ENCODE peak calls at places on chromosomes 13 and 19, in seven cellular contexts. Y is stomach, J is SK-N-SH, U is breast epithelium, O is HCT116, F is upper lobe of left lung, P is suprapubic skin. L is an unnamed sample.

GRCh38 chr19:49651029-49651825 is 9.2 kb downstream of the SCAF1 start:
- DNase-seq in F (peak), O (no peak), U (no peak), Y (no peak), J (no peak), P (no peak), L (peak)

GRCh38 chr19:8367327-8368001 is 3.5 kb downstream of the ANGPTL4 start:
- DNase-seq in U (peak), F (no peak), J (peak), P (peak), Y (peak), O (no peak), L (no peak)

GRCh38 chr13:95920485-95920884 is 132.7 kb downstream of the UGGT2 start:
- DNase-seq in P (no peak), F (no peak), O (no peak), U (no peak), Y (no peak), J (no peak), L (no peak)

GRCh38 chr13:41919741-41920487 is 41.0 kb downstream of the VWA8 start:
- DNase-seq in O (no peak), J (no peak), U (no peak), Y (no peak), F (no peak), P (no peak), L (no peak)

GRCh38 chr13:112626761-112627160 is 38.8 kb upstream of the TUBGCP3 start:
- DNase-seq in U (no peak), J (no peak), Y (no peak), P (no peak), O (no peak), F (no peak), L (no peak)

GRCh38 chr19:41871573-41872383 is 5.3 kb upstream of the CD79A start:
- DNase-seq in P (no peak), F (no peak), O (no peak), J (peak), Y (no peak), U (no peak), L (peak)

GRCh38 chr13:76886005-76886291 is 257 bp downstream of the KCTD12 start:
- DNase-seq in P (peak), O (no peak), U (no peak), F (no peak), J (no peak), Y (no peak), L (no peak)

GRCh38 chr13:44879452-44880058 is 109.7 kb downstream of the NUFIP1 start:
- DNase-seq in Y (no peak), O (peak), J (peak), U (no peak), F (no peak), P (no peak), L (no peak)

GRCh38 chr19:7705387-7706187 is 3.7 kb upstream of the FCER2 start:
- DNase-seq in O (no peak), J (no peak), F (no peak), P (no peak), U (peak), Y (peak), L (peak)

GRCh38 chr19:15575406-15575805 is 39.6 kb upstream of the CYP4F8 start:
- DNase-seq in F (no peak), O (no peak), J (no peak), P (no peak), Y (no peak), U (no peak), L (no peak)

GRCh38 chr13:48660356-48661076 is 6.8 kb downstream of the CYSLTR2 start:
- DNase-seq in O (no peak), P (no peak), J (no peak), F (no peak), Y (no peak), U (no peak), L (no peak)

GRCh38 chr13:34416833-34417425 is 525.1 kb upstream of the NBEA start:
- DNase-seq in O (no peak), Y (no peak), P (peak), U (no peak), J (no peak), F (peak), L (no peak)

GRCh38 chr13:72875233-72875632 is 93.3 kb downstream of the PIBF1 start:
- DNase-seq in P (no peak), J (no peak), O (no peak), F (no peak), U (no peak), Y (no peak), L (no peak)

GRCh38 chr13:29476046-29476445 is 119.4 kb downstream of the SLC7A1 start:
- DNase-seq in O (no peak), U (no peak), Y (no peak), J (no peak), F (no peak), P (no peak), L (no peak)

GRCh38 chr13:48436661-48437242 is 23.8 kb upstream of the LPAR6 start:
- DNase-seq in P (no peak), O (no peak), J (no peak), F (no peak), U (no peak), Y (no peak), L (no peak)

GRCh38 chr13:110681868-110682550 is 23.9 kb downstream of the CARS2 start:
- DNase-seq in O (no peak), Y (no peak), U (no peak), P (no peak), J (no peak), F (no peak), L (no peak)

GRCh38 chr19:41219924-41220567 is 1.0 kb downstream of the AXL start:
- DNase-seq in U (no peak), P (no peak), Y (no peak), O (no peak), F (peak), J (no peak), L (no peak)

GRCh38 chr19:14333101-14333871 is 48.0 kb upstream of the ADGRE5 start:
- DNase-seq in J (peak), U (no peak), O (no peak), F (peak), P (no peak), Y (peak), L (no peak)

GRCh38 chr13:23570099-23570926 is at the start of gene TNFRSF19:
- DNase-seq in J (peak), O (no peak), U (no peak), Y (no peak), F (no peak), P (no peak), L (no peak)

GRCh38 chr13:52345048-52345447 is 60.9 kb downstream of the THSD1 start:
- DNase-seq in O (no peak), U (no peak), J (no peak), Y (no peak), P (no peak), F (no peak), L (no peak)

GRCh38 chr19:55620410-55620809 is 4.0 kb downstream of the ZNF784 start:
- DNase-seq in F (no peak), Y (no peak), O (no peak), U (no peak), P (no peak), J (no peak), L (no peak)

GRCh38 chr19:55621673-55622231 is 2.6 kb downstream of the ZNF784 start:
- DNase-seq in F (peak), P (peak), Y (no peak), J (no peak), O (no peak), U (no peak), L (no peak)

GRCh38 chr19:55619264-55619663 is 5.1 kb downstream of the ZNF784 start:
- DNase-seq in Y (no peak), F (no peak), O (no peak), P (no peak), J (no peak), U (no peak), L (no peak)

GRCh38 chr19:55622242-55622969 is 2.0 kb downstream of the ZNF784 start:
- DNase-seq in P (peak), F (no peak), U (no peak), J (no peak), Y (no peak), O (no peak), L (no peak)

GRCh38 chr19:55620951-55621672 is 3.3 kb downstream of the ZNF784 start:
- DNase-seq in J (no peak), F (no peak), O (no peak), P (peak), U (no peak), Y (no peak), L (no peak)
- TF ChIP-seq POLR2AphosphoS5 in J (no peak), F (no peak), O (no peak), P (no peak), U (no peak), Y (no peak), L (peak)

GRCh38 chr19:56823956-56824355 is 16.6 kb downstream of the PEG3 start:
- DNase-seq in O (no peak), P (no peak), F (no peak), Y (no peak), J (no peak), U (no peak), L (no peak)
- TF ChIP-seq POLR2AphosphoS5 in O (no peak), P (no peak), F (no peak), Y (no peak), J (no peak), U (no peak), L (no peak)

GRCh38 chr19:46144756-46145155 is 3.3 kb upstream of the IGFL2 start:
- DNase-seq in J (no peak), U (no peak), P (no peak), F (no peak), Y (no peak), O (no peak), L (no peak)
- TF ChIP-seq POLR2AphosphoS5 in J (no peak), U (no peak), P (no peak), F (no peak), Y (no peak), O (no peak), L (no peak)

DNA sequence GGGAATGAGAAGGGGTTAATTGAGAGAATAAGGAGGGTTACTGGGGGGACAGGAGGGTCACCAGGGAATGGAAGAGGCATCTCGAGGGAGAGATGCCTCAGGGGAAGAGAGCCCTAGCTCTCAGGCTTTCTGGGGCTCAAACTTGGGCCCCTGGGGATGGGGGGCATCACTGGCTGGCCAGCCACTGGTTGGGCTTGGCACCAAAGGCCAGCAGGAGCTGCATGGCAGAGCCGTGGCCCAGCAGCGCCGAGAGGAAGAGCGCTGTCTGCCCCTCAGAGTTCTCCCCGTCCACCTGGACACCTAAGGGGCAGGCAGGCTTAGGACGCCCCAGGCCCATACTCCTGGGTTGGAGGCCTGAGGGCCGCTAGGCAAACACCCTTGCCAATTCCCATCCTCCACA is 17.5 kb downstream of the ARHGAP33 start:
- DNase-seq in U (no peak), P (no peak), O (no peak), Y (no peak), F (peak), J (no peak), L (no peak)
- TF ChIP-seq POLR2AphosphoS5 in U (no peak), P (no peak), O (no peak), Y (no peak), F (no peak), J (no peak), L (no peak)

GRCh38 chr19:18415177-18415867 is 3.9 kb upstream of the SSBP4 start:
- DNase-seq in Y (no peak), O (no peak), F (peak), U (peak), P (peak), J (no peak), L (no peak)
- TF ChIP-seq POLR2AphosphoS5 in Y (peak), O (peak), F (peak), U (no peak), P (no peak), J (no peak), L (no peak)

GRCh38 chr19:48624791-48625723 is 5.8 kb downstream of the SPHK2 start:
- DNase-seq in J (no peak), F (no peak), Y (no peak), O (no peak), P (no peak), U (no peak), L (no peak)

GRCh38 chr19:48627211-48627864 is 8.0 kb downstream of the SPHK2 start:
- DNase-seq in J (no peak), P (no peak), Y (no peak), O (no peak), F (no peak), U (no peak), L (no peak)

GRCh38 chr19:48625891-48626327 is 6.6 kb downstream of the SPHK2 start:
- DNase-seq in O (no peak), U (no peak), Y (no peak), F (peak), J (no peak), P (no peak), L (no peak)

GRCh38 chr19:48623556-48624066 is 4.3 kb downstream of the SPHK2 start:
- DNase-seq in J (peak), Y (no peak), F (no peak), U (no peak), O (no peak), P (no peak), L (no peak)

DNA sequence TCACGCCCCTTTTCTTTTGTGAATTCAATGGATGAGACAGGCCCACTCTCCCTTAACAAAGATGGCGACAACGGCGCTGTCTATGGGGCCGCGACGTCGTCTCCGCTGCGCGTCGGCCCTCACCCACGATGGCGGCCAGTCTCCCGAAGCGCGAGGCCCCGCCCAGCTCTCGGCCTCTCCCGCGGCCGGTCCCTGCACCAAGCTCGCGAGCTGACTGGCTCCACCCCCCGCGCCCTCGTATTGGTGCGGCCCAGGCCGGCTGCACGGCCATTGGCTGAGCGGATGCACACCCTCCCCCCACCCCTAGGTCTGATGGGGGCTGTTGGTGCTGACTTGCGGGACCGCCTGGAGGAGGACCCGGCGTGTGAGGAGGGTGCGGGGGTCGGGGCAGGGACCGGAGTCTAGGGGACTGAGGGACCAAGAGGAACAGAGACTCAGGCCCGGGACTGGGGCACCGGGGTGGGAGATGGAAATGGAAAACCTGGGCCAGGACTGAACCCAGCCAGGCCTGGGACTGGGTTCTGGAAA is 4.8 kb downstream of the SPHK2 start:
- DNase-seq in J (peak), P (peak), U (peak), F (peak), O (peak), Y (peak), L (peak)
- TF ChIP-seq POLR2AphosphoS5 in J (no peak), P (no peak), U (peak), F (peak), O (peak), Y (peak), L (peak)

DNA sequence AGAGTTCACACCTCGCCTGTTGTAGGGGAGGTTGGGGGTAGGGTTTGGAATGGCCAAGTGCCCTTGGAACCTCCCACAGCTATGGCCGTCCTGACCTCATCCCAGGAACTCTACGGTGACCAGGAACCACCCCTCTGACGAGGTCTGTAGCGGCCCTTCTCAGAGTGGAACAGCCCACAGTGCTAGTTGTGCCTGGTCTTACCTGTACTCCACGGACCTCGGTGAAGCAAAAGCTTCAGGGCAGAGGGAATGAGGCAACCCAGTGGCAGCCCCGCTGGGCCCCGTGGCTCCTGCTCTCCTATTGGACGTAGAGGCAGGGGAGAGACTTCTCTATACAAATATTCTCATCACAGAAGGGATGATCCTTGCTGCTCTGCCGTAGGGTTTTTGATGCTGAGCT is 7.1 kb downstream of the TSSK6 start:
- DNase-seq in F (no peak), O (no peak), Y (no peak), P (peak), U (no peak), J (no peak), L (no peak)
- TF ChIP-seq POLR2AphosphoS5 in F (no peak), O (no peak), Y (no peak), P (no peak), U (no peak), J (no peak), L (no peak)

DNA sequence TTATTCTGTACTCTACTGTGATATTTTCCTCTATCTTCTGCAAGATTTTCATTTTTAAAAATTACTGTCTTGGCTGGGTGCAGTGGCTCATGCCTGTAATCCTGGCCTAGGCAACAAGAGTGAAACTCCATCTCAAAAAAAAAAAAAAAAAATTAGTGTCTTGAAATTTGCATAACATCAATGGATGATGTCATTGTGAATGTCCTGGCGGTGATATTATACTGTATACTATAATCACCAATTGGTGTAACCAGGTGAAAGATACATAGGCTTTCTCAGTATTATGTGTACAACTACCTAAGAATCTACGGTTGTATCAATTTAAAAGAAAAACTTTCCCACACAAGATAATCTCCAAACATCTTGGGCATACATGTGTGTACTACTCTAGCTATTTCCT is 15.2 kb downstream of the ZNF331 start:
- DNase-seq in U (no peak), J (no peak), O (no peak), F (no peak), P (no peak), Y (no peak), L (no peak)
- TF ChIP-seq POLR2AphosphoS5 in U (no peak), J (no peak), O (no peak), F (no peak), P (no peak), Y (no peak), L (no peak)

GRCh38 chr19:30684613-30685012 is 312.4 kb downstream of the ZNF536 start:
- DNase-seq in F (peak), O (no peak), Y (no peak), U (no peak), J (no peak), P (no peak), L (no peak)

GRCh38 chr19:30681162-30681996 is 309.2 kb downstream of the ZNF536 start:
- DNase-seq in U (no peak), J (no peak), P (no peak), O (no peak), Y (no peak), F (no peak), L (no peak)

GRCh38 chr19:30679789-30680188 is 307.6 kb downstream of the ZNF536 start:
- DNase-seq in F (no peak), P (no peak), Y (no peak), O (no peak), J (no peak), U (no peak), L (no peak)

GRCh38 chr19:30685601-30686000 is 313.4 kb downstream of the ZNF536 start:
- DNase-seq in F (peak), J (no peak), Y (no peak), P (no peak), O (no peak), U (no peak), L (no peak)

DNA sequence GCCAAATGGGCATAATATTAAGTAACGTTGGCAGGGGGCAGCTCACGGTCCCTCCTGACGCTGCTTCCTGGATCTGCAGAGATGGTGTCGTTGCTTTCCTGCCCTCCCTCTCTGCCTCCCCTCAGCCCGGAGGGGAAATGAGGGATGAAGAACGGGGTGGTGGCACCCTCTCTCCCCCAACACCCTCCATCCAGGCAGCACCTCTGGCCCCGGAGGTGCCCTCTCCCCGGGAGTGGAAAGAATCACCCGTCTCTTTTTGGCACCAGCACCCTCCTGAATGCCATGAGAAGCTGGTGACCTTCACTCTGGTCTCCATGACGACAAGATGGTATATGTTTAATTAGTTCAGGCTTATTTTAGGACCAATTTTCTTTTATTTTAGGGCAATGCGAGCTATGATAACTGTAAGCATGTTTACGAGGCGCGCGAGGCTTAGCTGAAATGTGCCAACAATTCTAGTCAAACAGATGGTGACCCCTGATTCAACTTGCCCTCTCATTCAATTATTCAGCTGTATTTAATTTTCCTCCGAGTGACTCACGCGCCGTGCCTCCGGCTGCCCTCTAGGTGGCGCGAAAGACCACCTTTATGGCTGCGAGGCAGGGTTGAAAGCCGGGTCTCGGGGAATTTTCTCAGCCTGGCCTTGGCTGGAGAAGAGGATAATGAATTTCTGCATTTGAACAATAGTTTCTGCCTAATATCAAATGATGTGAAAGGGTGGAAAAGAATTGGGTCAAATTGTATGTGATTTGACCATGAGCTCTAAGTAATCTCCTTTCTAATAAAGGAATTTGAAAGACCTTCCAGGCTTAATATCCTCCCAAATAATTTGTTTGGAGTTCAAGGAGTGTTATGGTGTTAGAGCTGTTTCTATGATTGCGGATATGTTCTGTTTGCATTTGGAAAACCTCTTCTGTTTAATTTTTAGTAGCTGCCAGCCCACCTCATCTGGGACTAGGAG is 310.7 kb downstream of the ZNF536 start:
- DNase-seq in O (peak), J (peak), Y (peak), P (peak), U (peak), F (peak), L (peak)
- TF ChIP-seq POLR2AphosphoS5 in O (no peak), J (peak), Y (peak), P (no peak), U (peak), F (no peak), L (no peak)